ENCODE peak calls at places on chromosomes 16 and 17, in five cellular contexts. E, K, P, O and N are unnamed samples.

GRCh38 chr17:6641374-6641818 is 536 bp downstream of the TXNDC17 start:
- DNase-seq in K (peak; percentile 39), P (no peak), E (no peak), O (no peak), N (no peak)

GRCh38 chr16:55465077-55465896 is 13.7 kb upstream of the MMP2 start:
- DNase-seq in P (peak; percentile 94), E (peak; percentile 72), O (peak; percentile 26), K (peak; percentile 82), N (no peak)

GRCh38 chr17:41812176-41813038 is at the start of gene FKBP10:
- DNase-seq in O (no peak), P (peak; percentile 97), K (peak; percentile 45), E (peak; percentile 12), N (peak; percentile 85)

GRCh38 chr16:51465026-51465425 is 314.0 kb upstream of the SALL1 start:
- DNase-seq in P (no peak), E (no peak), O (no peak), K (no peak), N (no peak)

GRCh38 chr16:68349838-68350410 is 39.1 kb downstream of the PRMT7 start:
- DNase-seq in K (no peak), O (no peak), E (no peak), P (no peak), N (no peak)

GRCh38 chr16:55899857-55900256 is 24.7 kb upstream of the CES5A start:
- DNase-seq in O (no peak), K (no peak), E (no peak), P (no peak), N (no peak)

GRCh38 chr16:14350626-14351025 is 279.4 kb downstream of the PARN start:
- DNase-seq in E (no peak), O (no peak), K (no peak), P (no peak), N (no peak)

GRCh38 chr17:20228860-20229259 is 219.7 kb downstream of the SPECC1 start:
- DNase-seq in E (no peak), P (no peak), K (no peak), O (no peak), N (no peak)

GRCh38 chr17:62800580-62800979 is 7.5 kb downstream of the MARCHF10 start:
- DNase-seq in K (no peak), O (no peak), E (no peak), P (no peak), N (no peak)

GRCh38 chr17:81456798-81457197 is 55.8 kb downstream of the ACTG1 start:
- DNase-seq in O (no peak), P (peak; percentile 78), E (no peak), K (peak; percentile 42), N (no peak)

GRCh38 chr17:41965694-41966375 is 760 bp upstream of the CNP start:
- DNase-seq in P (peak; percentile 74), K (peak; percentile 50), O (no peak), E (peak; percentile 51), N (peak; percentile 91)

GRCh38 chr17:7582401-7583252 is 1.0 kb upstream of the MPDU1 start:
- DNase-seq in O (no peak), P (no peak), K (no peak), E (no peak), N (peak; percentile 69)

GRCh38 chr16:49179714-49180330 is 101.8 kb downstream of the CBLN1 start:
- DNase-seq in P (no peak), K (no peak), E (no peak), O (no peak), N (no peak)

GRCh38 chr16:14354561-14355351 is 275.3 kb downstream of the PARN start:
- DNase-seq in K (peak; percentile 97), O (no peak), E (no peak), P (no peak), N (no peak)

DNA sequence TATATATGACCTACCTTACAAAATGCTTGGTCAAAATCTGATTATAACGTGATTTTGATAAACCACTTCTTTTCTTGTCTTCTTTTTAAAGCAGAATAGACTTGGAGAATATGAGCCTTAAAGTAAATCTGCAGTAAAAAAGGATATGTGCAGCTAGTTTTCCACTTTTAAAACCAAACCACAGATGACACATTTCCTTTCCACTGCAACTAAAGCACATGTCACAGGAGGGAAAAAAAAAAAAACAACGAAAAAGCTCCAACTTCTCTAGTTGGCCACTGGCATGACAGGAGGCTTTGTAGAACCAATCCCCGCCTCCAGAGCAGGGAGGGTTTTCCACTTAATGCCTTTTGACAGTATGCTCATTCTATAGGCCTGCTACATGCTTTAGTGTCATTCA is at the start of gene EVI2A:
- DNase-seq in E (peak; percentile 62), O (no peak), K (peak; percentile 89), P (no peak), N (no peak)
- TF ChIP-seq CTCF in E (no peak), O (no peak), K (no peak), P (no peak), N (no peak)

GRCh38 chr17:40243756-40244155 is 24.7 kb downstream of the WIPF2 start:
- DNase-seq in P (no peak), K (no peak), O (no peak), E (no peak), N (no peak)
- H3K4me1 ChIP-seq in P (peaks cover 5% of the 10 kb centered on the region), K (no peaks in the 10 kb centered on the region), O (no peaks in the 10 kb centered on the region), E (no peaks in the 10 kb centered on the region), N (no peaks in the 10 kb centered on the region)

GRCh38 chr17:55722016-55722706 is 503 bp downstream of the TMEM100 start:
- DNase-seq in P (peak; percentile 22), O (no peak), K (no peak), E (no peak), N (no peak)

GRCh38 chr17:55720917-55721836 is 1.5 kb downstream of the TMEM100 start:
- DNase-seq in E (no peak), P (peak; percentile 20), K (no peak), O (no peak), N (no peak)

GRCh38 chr17:55726440-55726839 is 3.8 kb upstream of the TMEM100 start:
- DNase-seq in K (no peak), E (no peak), O (no peak), P (no peak), N (peak; percentile 78)

GRCh38 chr17:55722742-55723487 is at the start of gene TMEM100:
- DNase-seq in K (no peak), P (no peak), O (no peak), E (no peak), N (no peak)

DNA sequence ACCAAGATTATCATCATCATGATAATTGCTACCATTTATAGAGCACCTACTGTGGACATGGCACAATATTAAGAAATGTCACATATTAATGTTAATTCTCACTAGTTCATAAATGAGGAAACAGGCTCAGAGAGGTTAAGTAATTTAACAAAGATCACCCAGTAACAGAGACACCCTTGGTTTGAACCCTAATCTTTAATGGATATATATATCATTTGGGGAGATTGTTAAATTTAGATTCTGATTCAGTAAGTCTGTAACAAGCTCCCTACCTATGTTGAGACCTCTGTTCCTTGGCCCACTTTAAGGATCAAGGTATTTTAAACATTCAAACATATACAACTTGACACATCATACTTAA is 804 bp upstream of the TMEM100 start:
- DNase-seq in E (no peak), K (no peak), P (no peak), O (no peak), N (no peak)
- TF ChIP-seq CTCF in E (no peak), K (no peak), P (no peak), O (no peak), N (no peak)

GRCh38 chr17:21500064-21500463 is 123.9 kb downstream of the KCNJ12 start:
- DNase-seq in K (no peak), E (no peak), O (no peak), P (no peak), N (no peak)

GRCh38 chr17:21505819-21506815 is 130.0 kb downstream of the KCNJ12 start:
- DNase-seq in P (no peak), E (no peak), K (no peak), O (no peak), N (no peak)

GRCh38 chr17:21502301-21502700 is 126.1 kb downstream of the KCNJ12 start:
- DNase-seq in O (no peak), E (no peak), P (no peak), K (no peak), N (no peak)
- H3K4me1 ChIP-seq in O (no peaks in the 10 kb centered on the region), E (no peaks in the 10 kb centered on the region), P (no peaks in the 10 kb centered on the region), K (no peaks in the 10 kb centered on the region), N (no peaks in the 10 kb centered on the region)

DNA sequence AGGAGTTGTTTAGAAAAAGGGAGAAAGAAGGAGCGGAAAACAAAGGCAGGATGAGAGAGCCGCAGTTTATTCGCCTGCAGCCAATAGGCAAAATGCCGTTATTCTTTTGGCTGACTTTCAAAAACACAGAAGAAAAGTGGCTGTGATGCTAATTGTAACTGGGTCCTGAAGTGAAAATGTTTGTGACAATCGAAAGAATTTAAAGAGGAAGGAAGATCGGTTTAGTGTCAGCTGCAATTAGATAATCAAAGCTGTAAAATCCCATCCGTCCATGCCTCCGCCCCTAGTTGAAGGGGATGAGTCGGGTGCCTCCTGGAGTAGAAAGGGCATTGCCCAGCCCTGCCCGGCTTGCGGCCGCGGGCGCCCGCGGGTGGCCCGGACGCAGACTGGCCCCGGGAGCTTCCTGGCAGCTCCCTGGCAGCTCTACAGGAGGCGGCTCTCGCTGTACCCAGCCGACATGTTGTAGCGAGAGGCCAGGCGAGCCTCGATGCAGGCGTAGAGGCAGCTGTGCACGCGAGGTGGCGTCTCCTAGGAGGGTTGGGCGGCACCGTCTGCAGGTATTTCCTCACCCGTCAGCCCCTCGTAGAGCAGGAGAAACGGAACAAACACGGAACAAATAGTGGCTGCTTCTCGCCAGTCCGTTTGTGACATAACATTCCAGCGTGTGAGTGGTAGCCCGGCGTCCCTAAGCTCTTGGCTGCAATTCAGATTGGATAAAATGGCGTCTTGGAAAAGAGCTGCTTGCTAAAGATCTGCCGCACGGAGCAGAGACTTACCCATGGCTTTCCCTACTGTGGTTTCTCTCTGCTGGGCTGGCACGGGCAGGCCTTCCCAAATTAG is 82.3 kb downstream of the TNRC6C start:
- DNase-seq in O (peak; percentile 21), E (no peak), K (no peak), P (no peak), N (no peak)
- TF ChIP-seq CTCF in O (peak; percentile 17), E (no peak), K (no peak), P (peak; percentile 11), N (peak; percentile 35)

GRCh38 chr16:78323315-78323714 is 223.9 kb downstream of the WWOX start:
- DNase-seq in E (no peak), O (no peak), P (no peak), K (no peak), N (no peak)

GRCh38 chr16:78321611-78322010 is 222.2 kb downstream of the WWOX start:
- DNase-seq in K (no peak), P (peak; percentile 29), O (no peak), E (no peak), N (no peak)

DNA sequence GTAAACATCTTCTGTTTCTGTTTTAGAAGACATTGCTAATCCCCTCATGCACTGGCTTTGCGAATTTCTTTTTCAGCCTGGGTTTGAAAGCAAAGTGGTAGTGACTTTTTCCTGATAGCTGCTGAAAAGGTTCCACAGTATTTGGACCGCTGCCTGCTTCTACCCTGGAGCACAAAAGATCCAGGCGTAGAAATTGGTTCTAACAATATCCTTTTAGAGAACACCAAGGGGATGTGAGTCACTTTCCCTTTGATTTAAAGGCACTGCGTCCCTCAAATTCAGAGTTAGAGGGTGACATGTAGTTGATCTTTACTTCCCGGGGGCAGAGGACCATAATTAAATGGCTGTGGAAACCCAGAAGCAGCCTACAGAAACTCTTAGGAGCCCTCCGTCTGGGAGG is 218.4 kb downstream of the WWOX start:
- DNase-seq in O (no peak), P (no peak), E (no peak), K (no peak), N (no peak)
- H3K4me1 ChIP-seq in O (no peaks in the 10 kb centered on the region), P (no peaks in the 10 kb centered on the region), E (no peaks in the 10 kb centered on the region), K (no peaks in the 10 kb centered on the region), N (no peaks in the 10 kb centered on the region)